ENCODE peak calls at places on chromosome 22, in four cellular contexts. Q, W, J and M are unnamed samples.

GRCh38 chr22:45425101-45425500 is 11.6 kb downstream of the RIBC2 start:
- DNase-seq in Q (no peak), W (peak; percentile 36), J (no peak), M (no peak)

GRCh38 chr22:37045958-37046357 is 5.6 kb upstream of the KCTD17 start:
- DNase-seq in Q (no peak), W (peak; percentile 62), J (no peak), M (peak; percentile 54)

GRCh38 chr22:41636467-41636866 is 15.4 kb downstream of the XRCC6 start:
- DNase-seq in Q (no peak), W (peak; percentile 30), J (no peak), M (no peak)

GRCh38 chr22:26681395-26681821 is 24.0 kb downstream of the MIAT start:
- DNase-seq in Q (peak; percentile 60), W (peak; percentile 67), J (peak; percentile 77), M (peak; percentile 97)

GRCh38 chr22:37228106-37229011 is 15.7 kb downstream of the RAC2 start:
- DNase-seq in Q (no peak), W (peak; percentile 27), J (no peak), M (no peak)

GRCh38 chr22:37896181-37896592 is 9.9 kb upstream of the MICALL1 start:
- DNase-seq in Q (no peak), W (peak; percentile 33), J (peak; percentile 50), M (peak; percentile 87)

GRCh38 chr22:25564979-25565677 is 653 bp downstream of the GRK3 start:
- DNase-seq in Q (peak; percentile 83), W (no peak), J (peak; percentile 81), M (peak; percentile 84)

GRCh38 chr22:45877036-45877380 is 100.0 kb downstream of the WNT7B start:
- DNase-seq in Q (peak; percentile 43), W (no peak), J (peak; percentile 14), M (no peak)

GRCh38 chr22:37259540-37260029 is 15.5 kb upstream of the RAC2 start:
- DNase-seq in Q (peak; percentile 67), W (peak; percentile 61), J (peak; percentile 73), M (peak; percentile 85)

GRCh38 chr22:50271519-50271970 is 1.4 kb upstream of the MAPK11 start:
- DNase-seq in Q (peak; percentile 88), W (peak; percentile 38), J (peak; percentile 65), M (peak; percentile 77)

GRCh38 chr22:18985761-18986160 is 49.7 kb upstream of the PRODH start:
- DNase-seq in Q (no peak), W (no peak), J (no peak), M (no peak)

GRCh38 chr22:45462034-45462655 is 40.5 kb upstream of the FBLN1 start:
- DNase-seq in Q (no peak), W (no peak), J (peak; percentile 55), M (peak; percentile 67)

GRCh38 chr22:36349726-36350125 is 38.0 kb downstream of the MYH9 start:
- DNase-seq in Q (no peak), W (no peak), J (no peak), M (no peak)

GRCh38 chr22:36644333-36644757 is 59.2 kb downstream of the CACNG2 start:
- DNase-seq in Q (peak; percentile 65), W (peak; percentile 92), J (peak; percentile 69), M (peak; percentile 89)

GRCh38 chr22:46612341-46612903 is 7.8 kb upstream of the GRAMD4 start:
- DNase-seq in Q (no peak), W (no peak), J (no peak), M (no peak)

GRCh38 chr22:33270596-33270995 is 212.4 kb upstream of the SYN3 start:
- DNase-seq in Q (no peak), W (no peak), J (no peak), M (no peak)

GRCh38 chr22:49299821-49300231 is 527.8 kb downstream of the BRD1 start:
- DNase-seq in Q (peak; percentile 29), W (no peak), J (no peak), M (no peak)

GRCh38 chr22:49789289-49790141 is 38.2 kb downstream of the BRD1 start:
- DNase-seq in Q (no peak), W (peak; percentile 45), J (no peak), M (peak; percentile 12)

GRCh38 chr22:17778412-17778976 is 4.2 kb upstream of the BID start:
- DNase-seq in Q (no peak), W (no peak), J (no peak), M (no peak)
- H3K9ac ChIP-seq in Q (no peak overlapping the region), W (no peak overlapping the region), J (no peak overlapping the region), M (no peak overlapping the region)

GRCh38 chr22:22871536-22872278 is 15.9 kb upstream of the IGLL5 start:
- DNase-seq in Q (no peak), W (no peak), J (no peak), M (no peak)

GRCh38 chr22:22865311-22866072 is 22.1 kb upstream of the IGLL5 start:
- DNase-seq in Q (no peak), W (no peak), J (no peak), M (no peak)

GRCh38 chr22:22866381-22867111 is 21.1 kb upstream of the IGLL5 start:
- DNase-seq in Q (no peak), W (no peak), J (no peak), M (no peak)

GRCh38 chr22:22870577-22871398 is 16.8 kb upstream of the IGLL5 start:
- DNase-seq in Q (no peak), W (no peak), J (peak; percentile 49), M (peak; percentile 40)

DNA sequence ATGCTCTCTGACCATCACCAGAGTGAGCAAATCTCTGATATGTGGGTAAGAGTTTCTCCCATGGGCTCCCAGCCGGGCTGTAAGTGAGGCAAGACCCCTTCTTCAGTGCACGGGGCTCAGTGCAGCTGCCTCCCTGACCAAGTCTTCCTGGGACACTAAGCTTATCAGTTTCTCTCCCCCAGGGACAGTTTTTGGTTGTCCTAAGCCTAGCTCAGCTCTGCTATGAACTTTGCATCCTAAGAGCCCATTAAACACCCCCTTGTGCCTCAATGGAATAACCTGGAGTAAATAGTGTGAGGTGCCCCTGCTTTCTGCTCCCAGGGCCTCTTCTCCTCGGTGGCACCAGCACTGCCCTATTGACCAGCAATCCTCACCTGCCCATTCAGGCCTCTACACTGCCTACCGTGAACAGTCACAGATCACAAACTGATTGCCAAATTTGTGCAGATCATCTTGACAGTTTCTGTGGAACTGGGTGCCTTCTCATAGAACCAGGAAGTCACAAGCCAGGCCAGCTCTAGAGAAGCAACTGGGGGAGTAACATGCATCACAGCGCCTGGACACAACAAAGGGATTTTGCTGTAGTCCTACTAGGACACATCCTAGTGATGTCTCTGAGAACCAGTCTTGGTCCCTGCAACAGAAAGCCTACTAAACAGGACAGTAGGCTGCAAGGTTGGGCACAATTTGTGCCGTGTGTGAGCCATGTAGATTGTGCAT is 19.5 kb upstream of the IGLL5 start:
- DNase-seq in Q (no peak), W (no peak), J (no peak), M (no peak)
- H3K56ac ChIP-seq in Q (no peak overlapping the region), W (no peak overlapping the region), J (no peak overlapping the region), M (no peak overlapping the region)

DNA sequence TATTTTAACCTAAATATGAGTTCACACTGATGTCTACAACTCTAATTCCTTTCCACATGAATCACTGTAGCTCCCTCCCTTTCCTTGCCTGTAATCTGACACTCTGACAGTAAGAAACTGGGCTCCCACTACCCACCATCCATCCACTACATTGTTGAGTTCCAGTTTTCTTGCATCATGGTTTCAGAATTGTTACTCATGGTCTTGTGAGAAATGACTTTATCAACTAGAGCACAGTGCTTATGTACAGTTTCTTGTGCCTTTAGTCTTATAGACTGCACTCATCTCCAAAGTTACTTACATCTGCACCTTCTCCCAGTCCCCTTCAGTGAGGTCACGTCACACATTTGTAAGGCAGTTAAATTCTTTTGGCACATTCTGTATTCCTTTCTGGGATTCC is 78.6 kb downstream of the RTL6 start:
- DNase-seq in Q (no peak), W (peak; percentile 40), J (no peak), M (no peak)
- H3K9ac ChIP-seq in Q (no peak overlapping the region), W (no peak overlapping the region), J (no peak overlapping the region), M (no peak overlapping the region)

GRCh38 chr22:30874431-30875370 is 93.9 kb downstream of the MORC2 start:
- DNase-seq in Q (no peak), W (no peak), J (no peak), M (no peak)

GRCh38 chr22:30875481-30876215 is 92.9 kb downstream of the MORC2 start:
- DNase-seq in Q (no peak), W (no peak), J (no peak), M (no peak)

GRCh38 chr22:30872282-30873041 is 96.1 kb downstream of the MORC2 start:
- DNase-seq in Q (no peak), W (no peak), J (no peak), M (no peak)

GRCh38 chr22:30873086-30873650 is 95.4 kb downstream of the MORC2 start:
- DNase-seq in Q (no peak), W (no peak), J (peak; percentile 15), M (no peak)

DNA sequence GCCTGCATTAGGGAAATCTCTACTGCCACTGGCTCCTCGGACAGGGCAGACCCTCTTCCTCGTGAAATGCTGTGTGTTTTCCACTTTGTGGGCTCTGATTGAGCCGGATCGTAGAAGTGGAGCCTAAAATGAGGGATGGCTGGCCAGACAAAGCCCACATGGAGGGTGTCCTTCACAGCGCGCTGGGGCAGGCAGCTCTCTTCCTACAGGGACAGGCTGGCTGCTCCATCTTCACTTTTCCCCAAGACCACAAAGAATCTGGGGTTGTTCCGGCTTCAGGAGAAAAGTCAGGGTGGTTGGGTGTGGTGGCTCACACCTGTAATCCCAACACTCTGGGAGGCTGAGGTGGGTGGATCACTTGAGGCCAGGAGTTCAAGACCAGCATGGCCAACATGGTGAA is 94.9 kb downstream of the MORC2 start:
- DNase-seq in Q (no peak), W (no peak), J (no peak), M (no peak)
- H3K56ac ChIP-seq in Q (no peak overlapping the region), W (no peak overlapping the region), J (no peak overlapping the region), M (no peak overlapping the region)

GRCh38 chr22:42963231-42963595 is 51.7 kb downstream of the PACSIN2 start:
- DNase-seq in Q (no peak), W (no peak), J (no peak), M (no peak)

GRCh38 chr22:42964994-42965699 is 49.8 kb downstream of the PACSIN2 start:
- DNase-seq in Q (no peak), W (peak; percentile 45), J (peak; percentile 54), M (peak; percentile 29)

GRCh38 chr22:42960146-42960509 is 54.8 kb downstream of the PACSIN2 start:
- DNase-seq in Q (no peak), W (peak; percentile 12), J (no peak), M (no peak)

GRCh38 chr22:42961815-42962214 is 53.1 kb downstream of the PACSIN2 start:
- DNase-seq in Q (no peak), W (no peak), J (no peak), M (no peak)

GRCh38 chr22:42962295-42963230 is 52.4 kb downstream of the PACSIN2 start:
- DNase-seq in Q (no peak), W (peak; percentile 47), J (no peak), M (peak; percentile 53)
- H3K9ac ChIP-seq in Q (no peak overlapping the region), W (no peak overlapping the region), J (no peak overlapping the region), M (no peak overlapping the region)

DNA sequence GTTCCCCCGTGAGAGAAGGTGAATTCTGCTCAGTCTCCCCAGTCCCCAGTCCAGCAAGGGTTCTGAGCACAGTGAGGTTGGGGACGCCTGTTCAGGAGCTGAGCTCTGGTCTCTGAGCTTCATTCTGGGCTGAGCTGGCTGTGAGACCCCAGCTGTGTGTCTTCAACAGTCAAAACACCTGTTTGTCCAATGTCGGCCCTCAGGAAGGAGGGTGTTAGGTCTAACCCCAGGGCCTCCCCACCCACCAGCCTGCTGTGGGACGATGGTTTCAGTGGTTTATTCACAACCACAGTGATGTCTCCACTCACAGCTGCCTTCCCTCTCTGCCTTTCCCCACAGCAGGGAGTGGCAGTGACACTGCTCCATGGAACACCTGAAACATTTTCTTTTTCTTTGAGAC is 1282.9 kb downstream of the TBC1D22A start:
- DNase-seq in Q (no peak), W (no peak), J (no peak), M (no peak)
- H3K56ac ChIP-seq in Q (no peak overlapping the region), W (no peak overlapping the region), J (no peak overlapping the region), M (no peak overlapping the region)